ENCODE peak calls at places on chromosome 21, in nine cellular contexts. E is CD8-positive, alpha-beta T cell; O is breast epithelium; C is Panc1; B is upper lobe of left lung; V is CD4-positive, alpha-beta memory T cell; P is uterus; G is tibial nerve; S is DND-41. R is an unnamed sample.

GRCh38 chr21:33070921-33071877 is 1.3 kb downstream of the OLIG1 start:
- DNase-seq in E (no peak), O (no peak), C (no peak), B (peak; percentile 85), V (no peak), P (no peak), G (no peak), S (no peak), R (no peak)

GRCh38 chr21:43609501-43610340 is 49.6 kb downstream of the HSF2BP start:
- DNase-seq in E (no peak), O (peak; percentile 54), C (no peak), B (no peak), V (no peak), P (no peak), G (no peak), S (no peak), R (no peak)

GRCh38 chr21:33647560-33647959 is 5.3 kb downstream of the ITSN1 start:
- DNase-seq in E (no peak), O (no peak), C (no peak), B (no peak), V (no peak), P (no peak), G (no peak), S (no peak), R (no peak)

GRCh38 chr21:32962286-32962685 is 63.4 kb upstream of the OLIG2 start:
- DNase-seq in E (no peak), O (no peak), C (no peak), B (no peak), V (no peak), P (no peak), G (no peak), S (no peak), R (no peak)

GRCh38 chr21:21165063-21165645 is 166.9 kb downstream of the NCAM2 start:
- DNase-seq in E (no peak), O (no peak), C (no peak), B (no peak), V (no peak), P (no peak), G (peak; percentile 26), S (no peak), R (peak; percentile 66)

GRCh38 chr21:44489962-44490361 is 34.7 kb downstream of the LRRC3 start:
- DNase-seq in E (no peak), O (no peak), C (no peak), B (no peak), V (no peak), P (no peak), G (no peak), S (no peak), R (no peak)

GRCh38 chr21:34020934-34021553 is 52.3 kb upstream of the MRPS6 start:
- DNase-seq in E (no peak), O (no peak), C (no peak), B (no peak), V (no peak), P (no peak), G (no peak), S (no peak), R (no peak)

GRCh38 chr21:22885079-22885478 is 1886.9 kb downstream of the NCAM2 start:
- DNase-seq in E (no peak), O (no peak), C (no peak), B (no peak), V (no peak), P (no peak), G (no peak), S (no peak), R (no peak)

GRCh38 chr21:44299458-44300261 is at the start of gene PFKL:
- DNase-seq in E (peak; percentile 58), O (peak; percentile 44), C (no peak), B (peak; percentile 96), V (peak; percentile 37), P (peak; percentile 70), G (peak; percentile 45), S (peak; percentile 72), R (peak; percentile 81)

GRCh38 chr21:38807481-38807880 is 1.8 kb downstream of the ETS2 start:
- DNase-seq in E (no peak), O (no peak), C (no peak), B (no peak), V (no peak), P (no peak), G (no peak), S (no peak), R (no peak)

GRCh38 chr21:17711896-17712295 is 99.2 kb upstream of the BTG3 start:
- DNase-seq in E (no peak), O (no peak), C (no peak), B (no peak), V (no peak), P (no peak), G (no peak), S (no peak), R (no peak)

GRCh38 chr21:25901580-25901979 is 166.8 kb downstream of the GABPA start:
- DNase-seq in E (no peak), O (no peak), C (no peak), B (no peak), V (no peak), P (no peak), G (no peak), S (no peak), R (no peak)

DNA sequence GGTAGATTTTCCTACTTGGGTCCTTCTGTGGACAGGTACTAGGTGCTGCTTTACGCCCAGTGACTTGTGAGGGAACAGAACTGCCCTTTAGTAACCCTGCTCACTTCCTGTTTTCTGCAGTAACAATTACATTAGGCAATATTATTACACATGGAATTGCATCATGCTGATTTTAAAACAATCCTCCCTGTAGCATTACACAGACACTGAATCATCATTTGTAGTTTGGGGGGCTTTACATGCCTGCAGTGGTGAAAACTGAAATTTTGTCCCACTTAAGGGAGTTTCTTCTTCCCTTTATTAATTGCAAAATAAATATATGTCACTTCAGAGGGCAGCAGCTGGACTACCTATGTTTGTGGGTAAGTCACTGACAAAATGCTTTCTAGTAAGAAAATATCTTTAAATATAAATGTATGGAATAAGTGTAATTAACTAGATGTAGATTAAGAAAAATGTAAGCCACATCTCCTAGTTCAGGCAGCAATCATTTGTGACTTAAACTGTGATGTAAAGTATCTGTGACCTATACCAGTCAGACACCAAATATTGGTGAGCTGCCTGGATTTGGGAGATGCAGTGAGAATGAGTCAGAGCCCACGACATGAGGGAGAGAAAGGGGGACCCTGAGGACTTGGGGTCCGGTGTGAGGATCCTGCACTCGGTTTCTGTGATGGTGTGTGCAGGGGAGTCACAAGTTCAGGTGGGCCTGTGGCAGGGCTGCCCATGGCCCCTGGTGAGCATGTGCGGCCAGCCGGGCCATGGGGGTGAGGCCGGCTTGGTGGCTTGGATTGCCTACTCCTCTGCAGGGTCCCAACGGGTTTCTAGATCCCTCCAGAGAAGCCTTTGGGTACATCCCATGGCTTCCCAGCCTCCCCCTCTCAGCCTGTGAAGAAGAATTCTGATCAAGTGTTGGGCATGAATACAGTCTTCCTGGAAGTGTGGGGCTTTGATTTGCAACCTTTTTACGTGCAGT is 19.2 kb upstream of the ABCG1 start:
- DNase-seq in E (no peak), O (no peak), C (no peak), B (peak; percentile 58), V (peak; percentile 43), P (no peak), G (no peak), S (no peak), R (no peak)
- H3K4me3 ChIP-seq in E (no peak overlapping the region), O (no peak overlapping the region), C (no peak overlapping the region), B (no peak overlapping the region), V (no peak overlapping the region), P (no peak overlapping the region), G (no peak overlapping the region), S (no peak overlapping the region), R (no peak overlapping the region)

DNA sequence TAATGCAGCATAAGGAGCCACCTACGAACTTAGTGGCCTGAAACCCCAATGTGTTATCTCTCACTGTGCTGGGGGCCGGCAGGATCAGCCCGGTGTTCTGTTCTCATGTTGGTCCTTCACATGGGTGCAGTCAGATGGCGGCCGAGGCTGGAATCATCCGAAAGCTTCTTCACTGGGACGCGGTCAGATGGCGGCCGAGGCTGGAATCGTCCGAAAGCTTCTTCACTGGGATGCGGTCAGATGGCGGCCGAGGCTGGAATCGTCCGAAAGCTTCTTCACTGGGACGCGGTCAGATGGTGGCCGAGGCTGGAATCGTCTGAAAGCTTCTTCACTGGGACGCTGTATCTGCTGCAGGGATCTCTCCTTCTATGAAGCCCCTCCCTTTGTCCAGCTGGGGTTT is 12.6 kb upstream of the PCBP3 start:
- DNase-seq in E (no peak), O (peak; percentile 10), C (no peak), B (no peak), V (no peak), P (no peak), G (no peak), S (no peak), R (no peak)
- H3K9me3 ChIP-seq in E (no peaks in the 10 kb centered on the region), O (no peaks in the 10 kb centered on the region), C (no peaks in the 10 kb centered on the region), B (no peaks in the 10 kb centered on the region), V (no peaks in the 10 kb centered on the region), P (no peaks in the 10 kb centered on the region), G (no peaks in the 10 kb centered on the region), S (no peaks in the 10 kb centered on the region), R (no peaks in the 10 kb centered on the region)

GRCh38 chr21:42465008-42465878 is 30.8 kb downstream of the RSPH1 start:
- DNase-seq in E (no peak), O (no peak), C (no peak), B (no peak), V (no peak), P (no peak), G (no peak), S (no peak), R (no peak)

GRCh38 chr21:42467613-42467983 is 28.4 kb downstream of the RSPH1 start:
- DNase-seq in E (no peak), O (no peak), C (no peak), B (no peak), V (no peak), P (no peak), G (no peak), S (no peak), R (no peak)

GRCh38 chr21:42468511-42469131 is 27.4 kb downstream of the RSPH1 start:
- DNase-seq in E (no peak), O (no peak), C (no peak), B (no peak), V (no peak), P (no peak), G (no peak), S (no peak), R (no peak)

GRCh38 chr21:42469272-42469671 is 26.8 kb downstream of the RSPH1 start:
- DNase-seq in E (no peak), O (no peak), C (no peak), B (no peak), V (no peak), P (no peak), G (no peak), S (no peak), R (no peak)

GRCh38 chr21:42466700-42467612 is 29.1 kb downstream of the RSPH1 start:
- DNase-seq in E (no peak), O (no peak), C (no peak), B (no peak), V (no peak), P (no peak), G (no peak), S (no peak), R (no peak)
- H3K4me1 ChIP-seq in E (peaks cover 39% of the 10 kb centered on the region), O (no peaks in the 10 kb centered on the region), C (no peaks in the 10 kb centered on the region), B (peaks cover 25% of the 10 kb centered on the region), V (peaks cover 34% of the 10 kb centered on the region), P (no peaks in the 10 kb centered on the region), G (no peaks in the 10 kb centered on the region), S (peaks cover 36% of the 10 kb centered on the region), R (no peaks in the 10 kb centered on the region)

DNA sequence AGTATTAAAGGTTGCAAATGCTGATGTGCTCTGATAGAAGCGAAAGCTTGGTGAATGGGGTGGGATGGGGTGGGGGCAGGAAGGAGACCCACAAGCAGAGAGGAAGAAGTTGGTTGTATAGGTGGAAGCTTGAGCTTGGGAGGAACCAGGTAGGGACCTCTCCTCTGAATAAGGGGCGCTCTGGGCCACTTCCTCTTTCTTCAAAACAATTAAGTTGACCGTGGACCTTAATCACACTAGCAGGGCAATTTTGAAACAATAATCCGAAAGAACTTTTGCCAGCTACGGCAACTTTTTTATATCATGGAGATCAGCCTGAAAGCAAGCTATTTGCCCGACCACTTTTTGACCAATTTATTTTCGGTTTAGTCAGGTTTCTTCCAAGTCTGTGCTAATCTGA is 1.9 kb upstream of the DYRK1A start:
- DNase-seq in E (no peak), O (no peak), C (no peak), B (no peak), V (no peak), P (no peak), G (no peak), S (no peak), R (no peak)
- H3K4me3 ChIP-seq in E (no peak overlapping the region), O (no peak overlapping the region), C (no peak overlapping the region), B (no peak overlapping the region), V (no peak overlapping the region), P (no peak overlapping the region), G (peak overlapping the region; percentile 53), S (no peak overlapping the region), R (peak overlapping the region; percentile 89)

R was measured in ascending aorta.